ENCODE peak calls at places on chromosomes 2 and 18, in ten cellular contexts. H, N, M, P, J, I, S, E, X and F are unnamed samples.

GRCh38 chr2:212814941-212815340 is 276.3 kb upstream of the ERBB4 start:
- DNase-seq in H (no peak), N (no peak), M (no peak), P (no peak), J (no peak), I (no peak), S (no peak), E (no peak), X (no peak), F (no peak)

GRCh38 chr2:241475267-241475666 is 33.1 kb downstream of the STK25 start:
- DNase-seq in H (no peak), N (no peak), M (no peak), P (no peak), J (no peak), I (no peak), S (no peak), E (no peak), X (no peak), F (no peak)

GRCh38 chr2:105406221-105406620 is 7.4 kb upstream of the FHL2 start:
- DNase-seq in H (no peak), N (peak; percentile 67), M (no peak), P (no peak), J (no peak), I (no peak), S (no peak), E (no peak), X (no peak), F (no peak)

GRCh38 chr2:207825958-207826330 is 56.2 kb upstream of the FZD5 start:
- DNase-seq in H (no peak), N (no peak), M (no peak), P (no peak), J (peak; percentile 91), I (no peak), S (no peak), E (no peak), X (no peak), F (no peak)

GRCh38 chr2:174633621-174633927 is 36.0 kb upstream of the WIPF1 start:
- DNase-seq in H (no peak), N (no peak), M (no peak), P (no peak), J (peak; percentile 74), I (no peak), S (no peak), E (no peak), X (no peak), F (no peak)

GRCh38 chr2:147662221-147662620 is 182.6 kb upstream of the ACVR2A start:
- DNase-seq in H (no peak), N (no peak), M (no peak), P (no peak), J (no peak), I (no peak), S (no peak), E (no peak), X (no peak), F (no peak)

GRCh38 chr18:25235648-25236047 is 116.3 kb downstream of the ZNF521 start:
- DNase-seq in H (no peak), N (no peak), M (no peak), P (no peak), J (no peak), I (no peak), S (no peak), E (no peak), X (no peak), F (no peak)

GRCh38 chr2:64021578-64021977 is 2.4 kb upstream of the VPS54 start:
- DNase-seq in H (no peak), N (no peak), M (no peak), P (no peak), J (no peak), I (peak; percentile 58), S (no peak), E (no peak), X (no peak), F (no peak)

GRCh38 chr2:85791704-85792565 is 38.1 kb downstream of the ATOH8 start:
- DNase-seq in H (peak; percentile 8), N (no peak), M (peak; percentile 52), P (no peak), J (peak; percentile 68), I (no peak), S (no peak), E (no peak), X (no peak), F (no peak)

GRCh38 chr2:85794038-85794441 is 40.2 kb downstream of the ATOH8 start:
- DNase-seq in H (no peak), N (no peak), M (no peak), P (no peak), J (no peak), I (peak; percentile 96), S (no peak), E (no peak), X (no peak), F (no peak)

GRCh38 chr2:85793584-85793983 is 39.8 kb downstream of the ATOH8 start:
- DNase-seq in H (no peak), N (no peak), M (no peak), P (no peak), J (no peak), I (no peak), S (no peak), E (no peak), X (no peak), F (no peak)

GRCh38 chr2:85794491-85795121 is 40.8 kb downstream of the ATOH8 start:
- DNase-seq in H (peak; percentile 5), N (peak; percentile 67), M (peak; percentile 48), P (no peak), J (peak; percentile 64), I (no peak), S (no peak), E (no peak), X (no peak), F (no peak)

DNA sequence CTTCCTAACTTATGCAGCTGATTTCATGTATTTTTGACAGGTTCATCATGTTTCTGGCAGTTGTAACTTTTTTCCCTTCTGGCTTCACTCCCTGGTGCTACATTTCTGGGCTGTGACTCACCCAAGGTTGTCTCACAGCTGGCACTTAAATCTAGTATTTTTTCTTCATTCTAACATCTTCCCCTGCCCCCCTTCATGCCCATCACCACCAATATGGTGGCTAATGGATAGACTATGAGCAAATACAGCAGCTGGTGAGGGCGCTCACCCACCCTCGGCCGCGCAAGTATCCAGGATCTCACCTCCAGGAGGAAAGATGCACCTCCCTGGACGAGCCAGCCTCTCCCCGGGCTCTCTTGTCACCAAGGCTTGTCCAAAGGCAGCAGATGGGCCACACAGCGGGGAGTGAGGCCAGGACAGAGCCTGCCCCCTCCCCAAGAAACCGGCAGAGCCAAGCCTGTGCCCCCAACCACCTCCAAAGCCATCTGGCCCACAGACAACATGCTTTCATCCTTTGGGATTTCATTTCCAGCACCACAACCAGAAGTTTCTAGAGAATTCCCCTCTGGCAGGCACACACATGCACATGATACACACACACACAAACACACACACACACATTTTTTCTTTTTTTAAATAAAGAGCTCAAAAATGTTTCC is 39.1 kb downstream of the ATOH8 start:
- DNase-seq in H (no peak), N (peak; percentile 17), M (peak; percentile 68), P (peak; percentile 48), J (peak; percentile 69), I (no peak), S (no peak), E (no peak), X (no peak), F (no peak)
- H3K4me1 ChIP-seq in H (peaks cover 15% of the 10 kb centered on the region), N (peaks cover 26% of the 10 kb centered on the region), M (peaks cover 44% of the 10 kb centered on the region), P (peaks cover 44% of the 10 kb centered on the region), J (peaks cover 51% of the 10 kb centered on the region), I (peaks cover 55% of the 10 kb centered on the region), S (peaks cover 40% of the 10 kb centered on the region), E (peaks cover 76% of the 10 kb centered on the region), X (peaks cover 2% of the 10 kb centered on the region), F (peaks cover 33% of the 10 kb centered on the region)

DNA sequence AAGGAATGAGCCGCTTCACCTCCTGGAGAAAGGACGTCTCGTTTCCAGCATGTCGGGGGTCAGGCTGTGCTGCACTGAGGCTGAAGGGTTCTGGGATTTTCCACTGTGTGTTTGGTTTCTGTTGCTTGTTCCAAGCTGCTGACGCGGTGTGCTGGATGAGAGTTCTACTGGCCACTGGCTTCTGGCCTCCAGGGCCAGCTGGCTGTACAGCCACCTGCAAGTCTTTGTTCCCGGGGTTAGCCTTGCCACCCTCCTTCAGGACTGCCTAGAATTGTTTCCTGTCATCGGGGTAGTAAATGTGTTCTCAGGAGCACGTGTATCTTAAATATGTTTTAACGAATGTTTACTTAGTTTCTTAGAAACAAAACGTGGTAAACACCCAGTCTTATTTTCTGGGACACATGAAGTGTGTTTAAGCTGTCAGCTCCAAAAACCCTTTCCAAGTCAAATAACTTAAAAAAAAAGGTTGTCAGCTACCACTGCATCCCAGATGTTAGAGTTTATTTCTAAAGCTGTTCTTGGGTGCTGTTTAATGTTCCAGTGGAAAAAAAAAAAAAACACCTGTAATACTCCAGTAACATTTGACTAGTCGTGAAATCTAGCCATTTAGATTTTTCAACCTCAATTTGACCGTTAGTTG is 231.2 kb downstream of the AGAP1 start:
- DNase-seq in H (peak; percentile 42), N (no peak), M (peak; percentile 53), P (no peak), J (peak; percentile 95), I (no peak), S (peak; percentile 72), E (no peak), X (peak; percentile 52), F (no peak)
- TF ChIP-seq EP300 in H (no peak), N (no peak), M (no peak), P (no peak), J (no peak), I (no peak), S (no peak), E (no peak), X (no peak), F (no peak)

GRCh38 chr2:42921721-42922120 is 129.3 kb upstream of the HAAO start:
- DNase-seq in H (no peak), N (no peak), M (no peak), P (no peak), J (peak; percentile 40), I (no peak), S (no peak), E (no peak), X (no peak), F (no peak)

GRCh38 chr2:42923632-42924425 is 131.4 kb upstream of the HAAO start:
- DNase-seq in H (no peak), N (no peak), M (no peak), P (no peak), J (no peak), I (no peak), S (no peak), E (no peak), X (no peak), F (no peak)

GRCh38 chr2:42922790-42923631 is 130.6 kb upstream of the HAAO start:
- DNase-seq in H (no peak), N (no peak), M (no peak), P (no peak), J (peak; percentile 82), I (peak; percentile 42), S (no peak), E (no peak), X (no peak), F (no peak)

GRCh38 chr2:42921162-42921550 is 128.8 kb upstream of the HAAO start:
- DNase-seq in H (no peak), N (no peak), M (no peak), P (no peak), J (peak; percentile 58), I (no peak), S (no peak), E (no peak), X (no peak), F (no peak)

GRCh38 chr2:42922293-42922692 is 129.9 kb upstream of the HAAO start:
- DNase-seq in H (no peak), N (no peak), M (no peak), P (no peak), J (peak; percentile 57), I (no peak), S (no peak), E (no peak), X (no peak), F (no peak)
- H3K4me1 ChIP-seq in H (peaks cover 51% of the 10 kb centered on the region), N (peaks cover 43% of the 10 kb centered on the region), M (peaks cover 56% of the 10 kb centered on the region), P (peaks cover 21% of the 10 kb centered on the region), J (peaks cover 56% of the 10 kb centered on the region), I (peaks cover 66% of the 10 kb centered on the region), S (peaks cover 49% of the 10 kb centered on the region), E (peaks cover 77% of the 10 kb centered on the region), X (peaks cover 3% of the 10 kb centered on the region), F (peaks cover 55% of the 10 kb centered on the region)

DNA sequence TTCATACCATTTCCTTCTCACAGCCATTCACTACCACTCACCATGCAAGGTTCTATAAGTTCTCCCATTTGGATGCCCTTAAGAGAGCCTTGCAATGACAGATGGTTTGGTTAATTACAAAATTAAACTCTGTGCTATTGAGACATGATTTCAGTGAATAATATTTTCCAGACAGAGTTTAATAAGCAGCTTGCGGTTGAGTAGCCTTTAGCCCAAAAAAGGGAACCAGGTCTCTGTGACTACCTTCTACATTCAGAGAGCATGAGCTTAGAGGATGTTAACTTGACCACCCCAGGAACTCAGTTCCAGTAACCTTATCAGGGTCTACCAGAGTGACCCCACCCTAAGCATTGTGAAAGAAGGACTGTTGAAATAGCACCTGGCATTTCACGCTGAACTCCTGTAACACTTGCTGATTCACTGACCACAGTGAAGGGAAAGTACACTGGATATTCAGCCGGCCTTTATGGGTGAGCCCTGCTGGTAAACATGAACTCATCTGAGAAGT is 1173.1 kb upstream of the ZEB2 start:
- DNase-seq in H (no peak), N (no peak), M (peak; percentile 18), P (no peak), J (no peak), I (peak; percentile 36), S (peak; percentile 37), E (no peak), X (no peak), F (peak; percentile 51)
- TF ChIP-seq EP300 in H (no peak), N (no peak), M (no peak), P (peak; percentile 29), J (no peak), I (no peak), S (no peak), E (no peak), X (no peak), F (peak; percentile 68)